ENCODE peak calls at places on chromosomes 3 and 15, in five cellular contexts. One of them, this sample, is unnamed.

GRCh38 chr3:100653731-100654309 is 44.4 kb downstream of the ADGRG7 start:
- DNase-seq in naive thymus-derived CD8-positive, alpha-beta T cell: no peak
- DNase-seq in GM23248: no peak
- DNase-seq in naive thymus-derived CD4-positive, alpha-beta T cell: no peak
- DNase-seq in SK-MEL-5: no peak
- DNase-seq in this sample: no peak

GRCh38 chr15:23035964-23036566 is 3.3 kb downstream of the TUBGCP5 start:
- DNase-seq in naive thymus-derived CD8-positive, alpha-beta T cell: no peak
- DNase-seq in GM23248: peak; percentile 71
- DNase-seq in naive thymus-derived CD4-positive, alpha-beta T cell: peak; percentile 55
- DNase-seq in SK-MEL-5: peak; percentile 76
- DNase-seq in this sample: no peak

GRCh38 chr3:115325539-115325938 is 178.5 kb upstream of the ZBTB20 start:
- DNase-seq in naive thymus-derived CD8-positive, alpha-beta T cell: no peak
- DNase-seq in GM23248: peak; percentile 62
- DNase-seq in naive thymus-derived CD4-positive, alpha-beta T cell: no peak
- DNase-seq in SK-MEL-5: peak; percentile 7
- DNase-seq in this sample: no peak

GRCh38 chr3:128009952-128010846 is 42.0 kb upstream of the SEC61A1 start:
- DNase-seq in naive thymus-derived CD8-positive, alpha-beta T cell: no peak
- DNase-seq in GM23248: peak; percentile 78
- DNase-seq in naive thymus-derived CD4-positive, alpha-beta T cell: no peak
- DNase-seq in SK-MEL-5: no peak
- DNase-seq in this sample: no peak

GRCh38 chr3:43852066-43852465 is 161.3 kb downstream of the ABHD5 start:
- DNase-seq in naive thymus-derived CD8-positive, alpha-beta T cell: no peak
- DNase-seq in GM23248: peak; percentile 63
- DNase-seq in naive thymus-derived CD4-positive, alpha-beta T cell: no peak
- DNase-seq in SK-MEL-5: no peak
- DNase-seq in this sample: no peak

GRCh38 chr3:127915937-127916480 is 977 bp downstream of the KBTBD12 start:
- DNase-seq in naive thymus-derived CD8-positive, alpha-beta T cell: no peak
- DNase-seq in GM23248: peak; percentile 41
- DNase-seq in naive thymus-derived CD4-positive, alpha-beta T cell: no peak
- DNase-seq in SK-MEL-5: no peak
- DNase-seq in this sample: no peak

GRCh38 chr3:130379274-130379673 is 33.8 kb downstream of the COL6A5 start:
- DNase-seq in naive thymus-derived CD8-positive, alpha-beta T cell: no peak
- DNase-seq in GM23248: no peak
- DNase-seq in naive thymus-derived CD4-positive, alpha-beta T cell: no peak
- DNase-seq in SK-MEL-5: no peak
- DNase-seq in this sample: no peak

GRCh38 chr3:149273096-149273751 is 51.6 kb upstream of the CP start:
- DNase-seq in naive thymus-derived CD8-positive, alpha-beta T cell: no peak
- DNase-seq in GM23248: peak; percentile 93
- DNase-seq in naive thymus-derived CD4-positive, alpha-beta T cell: no peak
- DNase-seq in SK-MEL-5: peak; percentile 93
- DNase-seq in this sample: peak; percentile 20

GRCh38 chr3:175670572-175670971 is 811.4 kb downstream of the NAALADL2 start:
- DNase-seq in naive thymus-derived CD8-positive, alpha-beta T cell: no peak
- DNase-seq in GM23248: peak; percentile 56
- DNase-seq in naive thymus-derived CD4-positive, alpha-beta T cell: no peak
- DNase-seq in SK-MEL-5: no peak
- DNase-seq in this sample: no peak

GRCh38 chr15:55230953-55231352 is 34.2 kb upstream of the RSL24D1 start:
- DNase-seq in naive thymus-derived CD8-positive, alpha-beta T cell: no peak
- DNase-seq in GM23248: no peak
- DNase-seq in naive thymus-derived CD4-positive, alpha-beta T cell: no peak
- DNase-seq in SK-MEL-5: no peak
- DNase-seq in this sample: no peak

GRCh38 chr3:152299243-152299976 is 30.7 kb downstream of the MBNL1 start:
- DNase-seq in naive thymus-derived CD8-positive, alpha-beta T cell: peak; percentile 27
- DNase-seq in GM23248: peak; percentile 65
- DNase-seq in naive thymus-derived CD4-positive, alpha-beta T cell: no peak
- DNase-seq in SK-MEL-5: no peak
- DNase-seq in this sample: no peak

GRCh38 chr15:33007295-33007855 is 187.1 kb downstream of the FMN1 start:
- DNase-seq in naive thymus-derived CD8-positive, alpha-beta T cell: no peak
- DNase-seq in GM23248: peak; percentile 59
- DNase-seq in naive thymus-derived CD4-positive, alpha-beta T cell: no peak
- DNase-seq in SK-MEL-5: peak; percentile 71
- DNase-seq in this sample: no peak

GRCh38 chr3:100159564-100160153 is 45.4 kb upstream of the FILIP1L start:
- DNase-seq in naive thymus-derived CD8-positive, alpha-beta T cell: no peak
- DNase-seq in GM23248: peak; percentile 88
- DNase-seq in naive thymus-derived CD4-positive, alpha-beta T cell: no peak
- DNase-seq in SK-MEL-5: no peak
- DNase-seq in this sample: no peak

GRCh38 chr3:156516284-156516683 is 38.6 kb downstream of the SSR3 start:
- DNase-seq in naive thymus-derived CD8-positive, alpha-beta T cell: no peak
- DNase-seq in GM23248: no peak
- DNase-seq in naive thymus-derived CD4-positive, alpha-beta T cell: no peak
- DNase-seq in SK-MEL-5: no peak
- DNase-seq in this sample: peak; percentile 7

GRCh38 chr3:169239756-169240155 is 423.8 kb downstream of the MECOM start:
- DNase-seq in naive thymus-derived CD8-positive, alpha-beta T cell: no peak
- DNase-seq in GM23248: no peak
- DNase-seq in naive thymus-derived CD4-positive, alpha-beta T cell: no peak
- DNase-seq in SK-MEL-5: no peak
- DNase-seq in this sample: no peak

GRCh38 chr15:92954578-92954977 is 54.5 kb downstream of the CHD2 start:
- DNase-seq in naive thymus-derived CD8-positive, alpha-beta T cell: no peak
- DNase-seq in GM23248: peak; percentile 40
- DNase-seq in naive thymus-derived CD4-positive, alpha-beta T cell: no peak
- DNase-seq in SK-MEL-5: peak; percentile 30
- DNase-seq in this sample: no peak

GRCh38 chr3:44186111-44186672 is 55.5 kb upstream of the TOPAZ1 start:
- DNase-seq in naive thymus-derived CD8-positive, alpha-beta T cell: no peak
- DNase-seq in GM23248: no peak
- DNase-seq in naive thymus-derived CD4-positive, alpha-beta T cell: no peak
- DNase-seq in SK-MEL-5: no peak
- DNase-seq in this sample: no peak

GRCh38 chr3:68088216-68088615 is 433.8 kb upstream of the SUCLG2 start:
- DNase-seq in naive thymus-derived CD8-positive, alpha-beta T cell: no peak
- DNase-seq in GM23248: no peak
- DNase-seq in naive thymus-derived CD4-positive, alpha-beta T cell: no peak
- DNase-seq in SK-MEL-5: no peak
- DNase-seq in this sample: no peak

GRCh38 chr3:190531406-190531805 is 17.5 kb downstream of the IL1RAP start:
- DNase-seq in naive thymus-derived CD8-positive, alpha-beta T cell: no peak
- DNase-seq in GM23248: no peak
- DNase-seq in naive thymus-derived CD4-positive, alpha-beta T cell: no peak
- DNase-seq in SK-MEL-5: no peak
- DNase-seq in this sample: no peak

GRCh38 chr3:64740232-64740631 is 52.4 kb upstream of the ADAMTS9 start:
- DNase-seq in naive thymus-derived CD8-positive, alpha-beta T cell: no peak
- DNase-seq in GM23248: peak; percentile 35
- DNase-seq in naive thymus-derived CD4-positive, alpha-beta T cell: no peak
- DNase-seq in SK-MEL-5: no peak
- DNase-seq in this sample: no peak

GRCh38 chr3:16740531-16740930 is 135.3 kb upstream of the DAZL start:
- DNase-seq in naive thymus-derived CD8-positive, alpha-beta T cell: no peak
- DNase-seq in GM23248: peak; percentile 19
- DNase-seq in naive thymus-derived CD4-positive, alpha-beta T cell: no peak
- DNase-seq in SK-MEL-5: no peak
- DNase-seq in this sample: no peak

GRCh38 chr15:67799801-67800205 is 25.5 kb upstream of the SKOR1 start:
- DNase-seq in naive thymus-derived CD8-positive, alpha-beta T cell: no peak
- DNase-seq in GM23248: no peak
- DNase-seq in naive thymus-derived CD4-positive, alpha-beta T cell: no peak
- DNase-seq in SK-MEL-5: no peak
- DNase-seq in this sample: no peak

GRCh38 chr3:133283958-133284807 is 115.7 kb upstream of the BFSP2 start:
- DNase-seq in naive thymus-derived CD8-positive, alpha-beta T cell: no peak
- DNase-seq in GM23248: peak; percentile 30
- DNase-seq in naive thymus-derived CD4-positive, alpha-beta T cell: no peak
- DNase-seq in SK-MEL-5: no peak
- DNase-seq in this sample: no peak

GRCh38 chr3:29285356-29286070 is 4.6 kb downstream of the RBMS3 start:
- DNase-seq in naive thymus-derived CD8-positive, alpha-beta T cell: no peak
- DNase-seq in GM23248: peak; percentile 55
- DNase-seq in naive thymus-derived CD4-positive, alpha-beta T cell: no peak
- DNase-seq in SK-MEL-5: peak; percentile 49
- DNase-seq in this sample: no peak

GRCh38 chr15:82647835-82648256 is 683 bp upstream of the CPEB1 start:
- DNase-seq in naive thymus-derived CD8-positive, alpha-beta T cell: peak; percentile 70
- DNase-seq in GM23248: no peak
- DNase-seq in naive thymus-derived CD4-positive, alpha-beta T cell: no peak
- DNase-seq in SK-MEL-5: no peak
- DNase-seq in this sample: no peak

GRCh38 chr15:87369269-87369668 is 887.3 kb downstream of the NTRK3 start:
- DNase-seq in naive thymus-derived CD8-positive, alpha-beta T cell: no peak
- DNase-seq in GM23248: peak; percentile 89
- DNase-seq in naive thymus-derived CD4-positive, alpha-beta T cell: no peak
- DNase-seq in SK-MEL-5: no peak
- DNase-seq in this sample: no peak

GRCh38 chr15:61041886-61042285 is 187.2 kb downstream of the RORA start:
- DNase-seq in naive thymus-derived CD8-positive, alpha-beta T cell: no peak
- DNase-seq in GM23248: no peak
- DNase-seq in naive thymus-derived CD4-positive, alpha-beta T cell: no peak
- DNase-seq in SK-MEL-5: no peak
- DNase-seq in this sample: no peak